ENCODE peak calls at places on chromosomes 5 and 9, in six cellular contexts. T is HepG2, W is GM12891, Z is GM12878, S is K562, P is H1. D is an unnamed sample.

GRCh38 chr5:14268236-14268701 is 125.1 kb downstream of the TRIO start:
- DNase-seq in S (peak), W (no peak), P (no peak), Z (no peak), T (peak), D (no peak)

GRCh38 chr5:5533927-5534326 is 111.5 kb downstream of the ICE1 start:
- DNase-seq in S (no peak), W (no peak), Z (no peak), T (no peak), P (no peak), D (no peak)

GRCh38 chr5:32627219-32627880 is 42.0 kb downstream of the SUB1 start:
- DNase-seq in S (no peak), T (no peak), Z (no peak), W (no peak), P (no peak), D (no peak)

GRCh38 chr9:20997503-20998076 is 33.9 kb downstream of the HACD4 start:
- DNase-seq in S (no peak), Z (peak), W (no peak), P (no peak), T (no peak), D (no peak)

GRCh38 chr9:5896863-5897262 is 6.2 kb downstream of the MLANA start:
- DNase-seq in T (no peak), Z (no peak), P (no peak), W (no peak), S (no peak), D (no peak)

GRCh38 chr5:166509085-166509484 is 1782.4 kb upstream of the WWC1 start:
- DNase-seq in Z (no peak), W (no peak), T (no peak), S (peak), P (no peak), D (no peak)

GRCh38 chr5:148978370-148979103 is 84.3 kb downstream of the SH3TC2 start:
- DNase-seq in W (no peak), Z (no peak), S (no peak), T (no peak), P (no peak), D (no peak)

GRCh38 chr9:78325343-78325742 is 28.4 kb downstream of the PSAT1 start:
- DNase-seq in Z (no peak), S (peak), W (no peak), T (no peak), P (no peak), D (no peak)

GRCh38 chr5:124546643-124547042 is 199.8 kb downstream of the ZNF608 start:
- DNase-seq in P (no peak), T (no peak), Z (no peak), S (peak), W (no peak), D (no peak)

GRCh38 chr9:137156567-137157375 is 13.1 kb downstream of the LRRC26 start:
- DNase-seq in P (no peak), S (peak), Z (no peak), W (peak), T (no peak), D (no peak)

GRCh38 chr5:98771389-98772109 is 1.9 kb upstream of the RGMB start:
- DNase-seq in Z (peak), P (no peak), W (peak), T (peak), S (peak), D (peak)

GRCh38 chr9:132984202-132985062 is 5.9 kb downstream of the GFI1B start:
- DNase-seq in S (peak), T (no peak), Z (no peak), W (no peak), P (no peak), D (no peak)

GRCh38 chr9:36102742-36103495 is 33.6 kb upstream of the GLIPR2 start:
- DNase-seq in P (peak), W (peak), T (peak), Z (peak), S (peak), D (peak)

GRCh38 chr5:175466700-175467318 is 11.6 kb upstream of the SFXN1 start:
- DNase-seq in W (no peak), Z (no peak), S (no peak), P (no peak), T (no peak), D (no peak)

GRCh38 chr9:37904647-37905505 is 949 bp upstream of the SLC25A51 start:
- DNase-seq in S (peak), P (no peak), Z (no peak), W (no peak), T (no peak), D (no peak)

GRCh38 chr5:179343021-179343781 is 2.1 kb downstream of the ADAMTS2 start:
- DNase-seq in W (no peak), S (no peak), Z (no peak), T (no peak), P (no peak), D (no peak)

GRCh38 chr5:56319281-56320242 is 86.4 kb upstream of the ANKRD55 start:
- DNase-seq in T (peak), P (no peak), W (no peak), S (no peak), Z (no peak), D (no peak)

GRCh38 chr5:102678267-102679058 is 76.6 kb upstream of the PAM start:
- DNase-seq in W (no peak), T (no peak), P (no peak), S (no peak), Z (no peak), D (no peak)

GRCh38 chr5:178785999-178786398 is 55.5 kb upstream of the ZNF354A start:
- DNase-seq in Z (no peak), P (no peak), W (no peak), T (no peak), S (peak), D (no peak)

DNA sequence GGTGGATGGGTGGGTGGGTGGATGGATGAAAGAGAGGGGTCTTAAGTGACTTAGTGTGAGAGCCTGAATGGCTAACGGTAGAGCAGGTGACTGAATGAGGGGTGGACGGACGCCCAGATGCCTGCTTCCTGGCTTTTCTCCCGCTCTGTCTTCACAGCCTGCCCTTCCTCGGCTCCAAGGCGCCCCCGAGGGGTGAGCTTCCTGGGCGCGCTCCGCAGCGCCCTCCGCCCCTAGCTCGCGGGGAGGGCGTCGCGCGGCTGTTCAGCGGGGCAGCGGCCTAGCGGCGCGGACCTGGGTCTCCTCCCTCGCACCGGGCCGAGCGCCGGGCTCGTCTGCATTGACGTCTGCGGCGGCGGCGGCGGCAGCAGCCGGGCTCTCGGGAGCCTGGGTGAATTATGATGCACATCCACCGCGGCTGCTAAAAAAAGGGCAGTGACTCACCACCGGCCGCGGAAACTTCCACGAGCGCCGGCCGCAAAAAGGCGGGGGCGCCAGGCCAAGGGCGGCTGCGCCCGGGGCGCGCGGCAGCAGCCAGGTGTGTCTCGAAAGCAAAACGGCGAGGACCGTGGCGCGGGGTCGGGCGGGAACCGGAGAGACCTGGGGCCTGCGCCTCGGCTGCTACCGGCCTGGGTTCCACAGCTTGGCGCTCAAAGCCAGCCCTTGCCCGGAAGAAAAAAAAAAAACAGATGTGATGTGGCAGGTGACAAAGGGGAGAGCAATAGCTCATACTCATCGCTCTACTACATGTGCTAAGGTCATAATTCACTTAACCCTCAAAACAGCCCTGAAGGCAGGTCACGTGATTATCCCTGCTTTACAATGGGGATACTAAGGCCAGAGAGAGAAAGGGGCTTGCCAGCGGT is 143.0 kb upstream of the ADRA1B start:
- DNase-seq in P (no peak), T (no peak), S (peak), W (peak), Z (no peak), D (peak)
- TF ChIP-seq POLR2A in P (no peak), T (no peak), S (no peak), W (no peak), Z (no peak), D (no peak)

DNA sequence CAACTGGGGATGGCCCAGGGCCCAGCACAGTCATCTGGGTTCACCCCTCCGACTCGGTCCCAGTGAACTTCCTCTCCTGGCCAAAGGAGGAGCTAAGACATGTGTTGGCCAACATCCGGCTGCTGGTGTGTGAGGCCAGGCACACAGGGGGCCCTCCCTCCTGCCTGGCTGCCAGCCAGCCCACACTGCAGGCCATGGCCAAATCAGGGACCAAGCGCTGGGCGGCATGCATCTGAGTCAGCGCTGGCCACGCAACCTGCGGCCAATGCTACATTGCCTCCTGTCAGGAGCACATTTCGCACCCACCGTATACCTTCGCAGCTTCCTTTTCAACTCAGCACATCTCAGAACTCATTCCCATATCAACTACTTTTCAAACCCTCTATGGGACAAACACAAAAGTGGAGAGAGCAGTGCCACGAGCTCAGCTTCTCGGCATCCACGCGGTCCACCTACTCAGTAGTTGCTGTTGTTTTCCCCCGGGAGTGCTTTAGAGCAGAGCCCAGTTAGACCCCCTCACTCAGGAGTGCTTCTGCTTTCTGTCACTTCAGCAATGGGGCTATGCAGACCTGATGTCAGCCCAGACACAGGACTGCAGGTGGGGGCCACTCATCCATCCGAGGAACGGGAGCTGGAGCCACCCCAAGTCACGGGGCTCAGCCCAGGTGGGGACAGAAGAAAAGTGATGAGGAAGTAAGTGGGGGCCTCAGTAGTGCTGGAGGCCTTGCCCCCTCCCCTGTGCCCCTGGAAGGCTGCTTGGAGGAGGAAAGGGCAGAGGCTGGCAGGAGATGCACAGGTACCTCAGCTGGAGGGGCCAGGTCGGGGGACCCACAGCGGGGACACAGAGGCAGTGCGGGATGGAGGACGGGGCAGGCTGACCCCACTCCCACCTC is 13.9 kb downstream of the NINJ1 start:
- DNase-seq in Z (no peak), W (peak), T (peak), P (no peak), S (peak), D (peak)
- TF ChIP-seq POLR2AphosphoS5 in Z (peak), W (peak), T (peak), P (no peak), S (no peak), D (peak)

GRCh38 chr5:53882637-53883036 is 322.2 kb downstream of the NDUFS4 start:
- DNase-seq in P (no peak), Z (no peak), T (no peak), W (no peak), S (no peak), D (no peak)

GRCh38 chr5:53879708-53880356 is 319.4 kb downstream of the NDUFS4 start:
- DNase-seq in T (peak), Z (no peak), S (no peak), P (no peak), W (no peak), D (no peak)

GRCh38 chr5:53884844-53885243 is 324.4 kb downstream of the NDUFS4 start:
- DNase-seq in P (no peak), S (no peak), W (no peak), T (no peak), Z (no peak), D (no peak)

DNA sequence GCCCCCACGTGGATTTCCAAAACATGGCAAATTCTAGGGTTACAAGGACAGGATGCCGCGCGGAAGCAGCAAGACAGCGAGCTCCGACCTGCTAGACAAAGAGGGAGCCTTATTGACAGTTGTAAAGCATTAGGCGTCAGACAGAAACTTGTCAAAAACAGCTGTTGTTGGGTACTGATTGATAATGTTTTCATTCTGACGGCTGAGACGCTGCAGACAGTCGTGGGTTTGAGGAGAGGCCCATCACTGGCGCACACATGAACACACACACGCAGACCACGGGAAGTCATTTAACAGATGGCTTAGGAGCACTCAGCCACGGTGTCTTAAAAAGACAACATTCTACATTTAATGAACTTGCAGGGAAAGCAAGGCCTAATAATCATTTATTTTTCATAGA is 324.0 kb downstream of the NDUFS4 start:
- DNase-seq in Z (no peak), P (no peak), T (no peak), S (no peak), W (no peak), D (no peak)
- TF ChIP-seq TAF1 in Z (no peak), P (no peak), T (no peak), S (no peak), W (no peak), D (no peak)

DNA sequence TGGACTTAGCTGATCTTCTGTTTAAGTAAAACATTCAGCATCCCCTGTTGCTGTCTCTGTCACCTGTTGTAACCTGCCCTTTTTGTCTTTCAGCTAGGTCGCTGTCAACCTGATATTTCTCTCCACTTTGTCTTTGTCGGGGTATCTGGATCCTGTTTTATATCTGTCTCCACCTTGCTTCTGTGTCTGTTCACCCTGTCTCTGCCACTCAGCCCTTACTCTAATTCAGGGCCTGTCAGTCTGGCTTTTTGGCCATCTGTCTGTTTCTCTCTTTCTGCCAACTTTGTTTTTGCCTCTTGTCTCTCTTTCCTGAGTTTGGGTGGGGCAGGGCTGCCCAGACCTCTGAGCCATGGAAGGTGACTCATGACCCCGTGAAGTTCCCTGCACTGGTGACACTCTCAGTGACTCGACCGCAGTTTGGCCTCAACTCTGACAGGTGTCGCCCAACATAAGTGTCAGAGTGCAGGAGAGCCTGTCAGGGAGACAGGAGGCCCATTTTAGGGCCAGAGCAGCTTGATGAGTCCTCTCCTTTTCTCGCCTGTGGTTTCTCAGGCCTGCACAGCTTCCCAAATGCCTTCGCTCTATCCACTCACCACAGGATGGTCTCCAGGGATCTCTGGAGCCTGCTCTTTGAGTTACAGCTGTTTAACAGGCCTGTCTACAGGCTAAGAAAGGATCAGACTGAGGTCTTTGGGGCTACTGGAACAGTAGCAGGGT is 864 bp downstream of the ZBTB43 start:
- DNase-seq in W (peak), T (peak), P (no peak), Z (peak), S (peak), D (peak)
- TF ChIP-seq POLR2A in W (no peak), T (no peak), P (no peak), Z (peak), S (no peak), D (no peak)

DNA sequence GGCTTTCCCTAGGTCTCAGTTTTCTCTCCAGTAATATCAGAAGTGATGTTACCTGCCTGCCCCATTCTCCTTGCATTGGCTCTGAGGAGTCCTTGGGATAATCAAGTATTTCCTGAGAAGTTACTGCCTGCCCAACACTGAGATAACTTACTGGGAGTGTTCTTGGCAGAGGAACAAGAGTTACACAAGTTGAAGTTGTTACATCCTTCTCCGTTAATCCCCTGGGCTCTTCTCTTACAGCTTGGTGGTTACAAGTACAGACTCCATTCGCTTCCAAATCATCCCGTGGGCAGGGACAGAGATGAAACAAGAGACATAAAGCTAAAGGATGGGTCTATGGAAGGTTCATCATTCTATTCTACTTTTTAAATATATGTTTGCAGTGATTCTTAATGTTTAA is 74.1 kb upstream of the SAP30L start:
- DNase-seq in W (no peak), S (no peak), P (no peak), Z (no peak), T (no peak), D (no peak)
- TF ChIP-seq POLR2AphosphoS5 in W (no peak), S (no peak), P (no peak), Z (no peak), T (no peak), D (no peak)